ENCODE peak calls at places on chromosomes 3 and 15, in eight cellular contexts. One of them, this sample, is unnamed.

GRCh38 chr3:29345923-29346322 is 65.1 kb downstream of the RBMS3 start:
- DNase-seq in activated gamma-delta T cell treated with Interleukin-2 at 50 U/mL for 16 hours: no peak
- DNase-seq in K562: no peak
- DNase-seq in tibial artery: no peak
- DNase-seq in sigmoid colon: no peak
- DNase-seq in CD8-positive, alpha-beta T cell: no peak
- DNase-seq in right cardiac atrium: no peak
- DNase-seq in activated naive CD4-positive, alpha-beta T cell treated with anti-CD3 and anti-CD28 coated beads, Interleukin-2, amount 50 U/mL, for 16 hours: no peak
- DNase-seq in this sample: no peak

GRCh38 chr3:109548192-109548938 is 211.0 kb upstream of the DPPA4 start:
- DNase-seq in tibial artery: no peak
- DNase-seq in CD8-positive, alpha-beta T cell: no peak
- DNase-seq in activated gamma-delta T cell treated with Interleukin-2 at 50 U/mL for 16 hours: no peak
- DNase-seq in K562: no peak
- DNase-seq in sigmoid colon: no peak
- DNase-seq in activated naive CD4-positive, alpha-beta T cell treated with anti-CD3 and anti-CD28 coated beads, Interleukin-2, amount 50 U/mL, for 16 hours: no peak
- DNase-seq in right cardiac atrium: no peak
- DNase-seq in this sample: no peak

GRCh38 chr3:72655151-72655551 is 193.1 kb downstream of the SHQ1 start:
- DNase-seq in tibial artery: no peak
- DNase-seq in sigmoid colon: no peak
- DNase-seq in CD8-positive, alpha-beta T cell: no peak
- DNase-seq in K562: no peak
- DNase-seq in activated gamma-delta T cell treated with Interleukin-2 at 50 U/mL for 16 hours: no peak
- DNase-seq in activated naive CD4-positive, alpha-beta T cell treated with anti-CD3 and anti-CD28 coated beads, Interleukin-2, amount 50 U/mL, for 16 hours: no peak
- DNase-seq in right cardiac atrium: peak
- DNase-seq in this sample: no peak

GRCh38 chr15:68354923-68355322 is 77.0 kb downstream of the ITGA11 start:
- DNase-seq in activated gamma-delta T cell treated with Interleukin-2 at 50 U/mL for 16 hours: no peak
- DNase-seq in K562: peak
- DNase-seq in right cardiac atrium: no peak
- DNase-seq in activated naive CD4-positive, alpha-beta T cell treated with anti-CD3 and anti-CD28 coated beads, Interleukin-2, amount 50 U/mL, for 16 hours: no peak
- DNase-seq in CD8-positive, alpha-beta T cell: no peak
- DNase-seq in sigmoid colon: no peak
- DNase-seq in tibial artery: no peak
- DNase-seq in this sample: no peak

GRCh38 chr3:187743195-187744141 is 1.8 kb downstream of the BCL6 start:
- DNase-seq in K562: peak
- DNase-seq in activated gamma-delta T cell treated with Interleukin-2 at 50 U/mL for 16 hours: peak
- DNase-seq in activated naive CD4-positive, alpha-beta T cell treated with anti-CD3 and anti-CD28 coated beads, Interleukin-2, amount 50 U/mL, for 16 hours: peak
- DNase-seq in right cardiac atrium: peak
- DNase-seq in sigmoid colon: peak
- DNase-seq in CD8-positive, alpha-beta T cell: peak
- DNase-seq in tibial artery: peak
- DNase-seq in this sample: peak

GRCh38 chr3:9302425-9303181 is 53.2 kb upstream of the SRGAP3 start:
- DNase-seq in sigmoid colon: peak
- DNase-seq in right cardiac atrium: peak
- DNase-seq in activated gamma-delta T cell treated with Interleukin-2 at 50 U/mL for 16 hours: peak
- DNase-seq in activated naive CD4-positive, alpha-beta T cell treated with anti-CD3 and anti-CD28 coated beads, Interleukin-2, amount 50 U/mL, for 16 hours: peak
- DNase-seq in tibial artery: peak
- DNase-seq in K562: peak
- DNase-seq in CD8-positive, alpha-beta T cell: peak
- DNase-seq in this sample: peak

GRCh38 chr3:24481193-24481592 is 13.5 kb downstream of the THRB start:
- DNase-seq in K562: no peak
- DNase-seq in sigmoid colon: no peak
- DNase-seq in right cardiac atrium: no peak
- DNase-seq in activated gamma-delta T cell treated with Interleukin-2 at 50 U/mL for 16 hours: no peak
- DNase-seq in CD8-positive, alpha-beta T cell: no peak
- DNase-seq in activated naive CD4-positive, alpha-beta T cell treated with anti-CD3 and anti-CD28 coated beads, Interleukin-2, amount 50 U/mL, for 16 hours: no peak
- DNase-seq in tibial artery: no peak
- DNase-seq in this sample: no peak

GRCh38 chr3:171974986-171975837 is 64.2 kb upstream of the FNDC3B start:
- DNase-seq in CD8-positive, alpha-beta T cell: no peak
- DNase-seq in activated gamma-delta T cell treated with Interleukin-2 at 50 U/mL for 16 hours: no peak
- DNase-seq in right cardiac atrium: no peak
- DNase-seq in sigmoid colon: no peak
- DNase-seq in tibial artery: peak
- DNase-seq in K562: peak
- DNase-seq in activated naive CD4-positive, alpha-beta T cell treated with anti-CD3 and anti-CD28 coated beads, Interleukin-2, amount 50 U/mL, for 16 hours: no peak
- DNase-seq in this sample: no peak

GRCh38 chr3:125351814-125352456 is 23.2 kb downstream of the ZNF148 start:
- DNase-seq in CD8-positive, alpha-beta T cell: no peak
- DNase-seq in tibial artery: no peak
- DNase-seq in activated naive CD4-positive, alpha-beta T cell treated with anti-CD3 and anti-CD28 coated beads, Interleukin-2, amount 50 U/mL, for 16 hours: no peak
- DNase-seq in K562: no peak
- DNase-seq in activated gamma-delta T cell treated with Interleukin-2 at 50 U/mL for 16 hours: no peak
- DNase-seq in right cardiac atrium: no peak
- DNase-seq in sigmoid colon: no peak
- DNase-seq in this sample: peak

GRCh38 chr15:66761723-66762595 is 59.9 kb downstream of the SMAD6 start:
- DNase-seq in activated naive CD4-positive, alpha-beta T cell treated with anti-CD3 and anti-CD28 coated beads, Interleukin-2, amount 50 U/mL, for 16 hours: no peak
- DNase-seq in K562: no peak
- DNase-seq in activated gamma-delta T cell treated with Interleukin-2 at 50 U/mL for 16 hours: no peak
- DNase-seq in tibial artery: no peak
- DNase-seq in right cardiac atrium: peak
- DNase-seq in sigmoid colon: no peak
- DNase-seq in CD8-positive, alpha-beta T cell: no peak
- DNase-seq in this sample: no peak

GRCh38 chr3:157040456-157040855 is 119.5 kb downstream of the CCNL1 start:
- DNase-seq in right cardiac atrium: no peak
- DNase-seq in activated naive CD4-positive, alpha-beta T cell treated with anti-CD3 and anti-CD28 coated beads, Interleukin-2, amount 50 U/mL, for 16 hours: no peak
- DNase-seq in activated gamma-delta T cell treated with Interleukin-2 at 50 U/mL for 16 hours: no peak
- DNase-seq in CD8-positive, alpha-beta T cell: no peak
- DNase-seq in sigmoid colon: no peak
- DNase-seq in tibial artery: no peak
- DNase-seq in K562: no peak
- DNase-seq in this sample: no peak

GRCh38 chr3:31724681-31725080 is 192.0 kb downstream of the STT3B start:
- DNase-seq in sigmoid colon: no peak
- DNase-seq in tibial artery: no peak
- DNase-seq in activated gamma-delta T cell treated with Interleukin-2 at 50 U/mL for 16 hours: no peak
- DNase-seq in right cardiac atrium: no peak
- DNase-seq in activated naive CD4-positive, alpha-beta T cell treated with anti-CD3 and anti-CD28 coated beads, Interleukin-2, amount 50 U/mL, for 16 hours: no peak
- DNase-seq in K562: peak
- DNase-seq in CD8-positive, alpha-beta T cell: no peak
- DNase-seq in this sample: peak

GRCh38 chr3:127667119-127667681 is 5.6 kb upstream of the ABTB1 start:
- DNase-seq in K562: no peak
- DNase-seq in activated gamma-delta T cell treated with Interleukin-2 at 50 U/mL for 16 hours: no peak
- DNase-seq in tibial artery: no peak
- DNase-seq in sigmoid colon: no peak
- DNase-seq in right cardiac atrium: no peak
- DNase-seq in activated naive CD4-positive, alpha-beta T cell treated with anti-CD3 and anti-CD28 coated beads, Interleukin-2, amount 50 U/mL, for 16 hours: no peak
- DNase-seq in CD8-positive, alpha-beta T cell: no peak
- DNase-seq in this sample: no peak

GRCh38 chr15:68017221-68017620 is 36.9 kb upstream of the PIAS1 start:
- DNase-seq in K562: no peak
- DNase-seq in CD8-positive, alpha-beta T cell: no peak
- DNase-seq in sigmoid colon: no peak
- DNase-seq in right cardiac atrium: no peak
- DNase-seq in tibial artery: no peak
- DNase-seq in activated naive CD4-positive, alpha-beta T cell treated with anti-CD3 and anti-CD28 coated beads, Interleukin-2, amount 50 U/mL, for 16 hours: no peak
- DNase-seq in activated gamma-delta T cell treated with Interleukin-2 at 50 U/mL for 16 hours: no peak
- DNase-seq in this sample: no peak

GRCh38 chr3:121943434-121943833 is 49.2 kb downstream of the SLC15A2 start:
- DNase-seq in sigmoid colon: no peak
- DNase-seq in CD8-positive, alpha-beta T cell: no peak
- DNase-seq in K562: no peak
- DNase-seq in right cardiac atrium: no peak
- DNase-seq in tibial artery: no peak
- DNase-seq in activated gamma-delta T cell treated with Interleukin-2 at 50 U/mL for 16 hours: no peak
- DNase-seq in activated naive CD4-positive, alpha-beta T cell treated with anti-CD3 and anti-CD28 coated beads, Interleukin-2, amount 50 U/mL, for 16 hours: no peak
- DNase-seq in this sample: no peak

GRCh38 chr3:55090310-55090709 is 162.5 kb upstream of the LRTM1 start:
- DNase-seq in sigmoid colon: no peak
- DNase-seq in activated gamma-delta T cell treated with Interleukin-2 at 50 U/mL for 16 hours: no peak
- DNase-seq in right cardiac atrium: no peak
- DNase-seq in tibial artery: no peak
- DNase-seq in K562: no peak
- DNase-seq in activated naive CD4-positive, alpha-beta T cell treated with anti-CD3 and anti-CD28 coated beads, Interleukin-2, amount 50 U/mL, for 16 hours: no peak
- DNase-seq in CD8-positive, alpha-beta T cell: no peak
- DNase-seq in this sample: no peak

GRCh38 chr3:39671600-39671999 is 137.8 kb upstream of the MYRIP start:
- DNase-seq in tibial artery: no peak
- DNase-seq in activated naive CD4-positive, alpha-beta T cell treated with anti-CD3 and anti-CD28 coated beads, Interleukin-2, amount 50 U/mL, for 16 hours: no peak
- DNase-seq in sigmoid colon: no peak
- DNase-seq in right cardiac atrium: no peak
- DNase-seq in K562: no peak
- DNase-seq in activated gamma-delta T cell treated with Interleukin-2 at 50 U/mL for 16 hours: no peak
- DNase-seq in CD8-positive, alpha-beta T cell: no peak
- DNase-seq in this sample: no peak

GRCh38 chr3:149003653-149004305 is 12.4 kb downstream of the GYG1 start:
- DNase-seq in activated naive CD4-positive, alpha-beta T cell treated with anti-CD3 and anti-CD28 coated beads, Interleukin-2, amount 50 U/mL, for 16 hours: no peak
- DNase-seq in K562: no peak
- DNase-seq in CD8-positive, alpha-beta T cell: peak
- DNase-seq in tibial artery: no peak
- DNase-seq in activated gamma-delta T cell treated with Interleukin-2 at 50 U/mL for 16 hours: peak
- DNase-seq in sigmoid colon: no peak
- DNase-seq in right cardiac atrium: no peak
- DNase-seq in this sample: no peak

GRCh38 chr15:67967871-67968423 is 86.2 kb upstream of the PIAS1 start:
- DNase-seq in CD8-positive, alpha-beta T cell: no peak
- DNase-seq in right cardiac atrium: peak
- DNase-seq in activated gamma-delta T cell treated with Interleukin-2 at 50 U/mL for 16 hours: peak
- DNase-seq in sigmoid colon: peak
- DNase-seq in K562: peak
- DNase-seq in tibial artery: peak
- DNase-seq in activated naive CD4-positive, alpha-beta T cell treated with anti-CD3 and anti-CD28 coated beads, Interleukin-2, amount 50 U/mL, for 16 hours: peak
- DNase-seq in this sample: peak

GRCh38 chr3:129602730-129603560 is 3.5 kb downstream of the PLXND1 start:
- DNase-seq in K562: peak
- DNase-seq in tibial artery: peak
- DNase-seq in activated gamma-delta T cell treated with Interleukin-2 at 50 U/mL for 16 hours: no peak
- DNase-seq in right cardiac atrium: peak
- DNase-seq in CD8-positive, alpha-beta T cell: no peak
- DNase-seq in sigmoid colon: peak
- DNase-seq in activated naive CD4-positive, alpha-beta T cell treated with anti-CD3 and anti-CD28 coated beads, Interleukin-2, amount 50 U/mL, for 16 hours: no peak
- DNase-seq in this sample: no peak

GRCh38 chr15:92924216-92924615 is 24.1 kb downstream of the CHD2 start:
- DNase-seq in CD8-positive, alpha-beta T cell: no peak
- DNase-seq in right cardiac atrium: no peak
- DNase-seq in activated gamma-delta T cell treated with Interleukin-2 at 50 U/mL for 16 hours: no peak
- DNase-seq in activated naive CD4-positive, alpha-beta T cell treated with anti-CD3 and anti-CD28 coated beads, Interleukin-2, amount 50 U/mL, for 16 hours: no peak
- DNase-seq in tibial artery: no peak
- DNase-seq in sigmoid colon: no peak
- DNase-seq in K562: no peak
- DNase-seq in this sample: no peak

GRCh38 chr15:57432141-57432701 is 55.9 kb downstream of the CGNL1 start:
- DNase-seq in right cardiac atrium: peak
- DNase-seq in activated gamma-delta T cell treated with Interleukin-2 at 50 U/mL for 16 hours: no peak
- DNase-seq in tibial artery: peak
- DNase-seq in sigmoid colon: no peak
- DNase-seq in CD8-positive, alpha-beta T cell: no peak
- DNase-seq in activated naive CD4-positive, alpha-beta T cell treated with anti-CD3 and anti-CD28 coated beads, Interleukin-2, amount 50 U/mL, for 16 hours: no peak
- DNase-seq in K562: no peak
- DNase-seq in this sample: no peak

GRCh38 chr15:62850791-62851291 is 191.7 kb upstream of the TPM1 start:
- DNase-seq in activated naive CD4-positive, alpha-beta T cell treated with anti-CD3 and anti-CD28 coated beads, Interleukin-2, amount 50 U/mL, for 16 hours: no peak
- DNase-seq in sigmoid colon: no peak
- DNase-seq in tibial artery: no peak
- DNase-seq in CD8-positive, alpha-beta T cell: no peak
- DNase-seq in activated gamma-delta T cell treated with Interleukin-2 at 50 U/mL for 16 hours: no peak
- DNase-seq in right cardiac atrium: no peak
- DNase-seq in K562: no peak
- DNase-seq in this sample: no peak

GRCh38 chr3:134367869-134368750 is 6.1 kb downstream of the AMOTL2 start:
- DNase-seq in activated naive CD4-positive, alpha-beta T cell treated with anti-CD3 and anti-CD28 coated beads, Interleukin-2, amount 50 U/mL, for 16 hours: no peak
- DNase-seq in right cardiac atrium: no peak
- DNase-seq in K562: no peak
- DNase-seq in CD8-positive, alpha-beta T cell: no peak
- DNase-seq in activated gamma-delta T cell treated with Interleukin-2 at 50 U/mL for 16 hours: no peak
- DNase-seq in tibial artery: no peak
- DNase-seq in sigmoid colon: peak
- DNase-seq in this sample: no peak

GRCh38 chr3:120569224-120569915 is 26.8 kb upstream of the NDUFB4 start:
- DNase-seq in sigmoid colon: no peak
- DNase-seq in activated naive CD4-positive, alpha-beta T cell treated with anti-CD3 and anti-CD28 coated beads, Interleukin-2, amount 50 U/mL, for 16 hours: no peak
- DNase-seq in tibial artery: no peak
- DNase-seq in activated gamma-delta T cell treated with Interleukin-2 at 50 U/mL for 16 hours: no peak
- DNase-seq in right cardiac atrium: no peak
- DNase-seq in CD8-positive, alpha-beta T cell: no peak
- DNase-seq in K562: no peak
- DNase-seq in this sample: no peak

GRCh38 chr15:72784233-72784876 is 797 bp upstream of the ADPGK start:
- DNase-seq in activated gamma-delta T cell treated with Interleukin-2 at 50 U/mL for 16 hours: no peak
- DNase-seq in tibial artery: no peak
- DNase-seq in sigmoid colon: no peak
- DNase-seq in K562: peak
- DNase-seq in right cardiac atrium: peak
- DNase-seq in activated naive CD4-positive, alpha-beta T cell treated with anti-CD3 and anti-CD28 coated beads, Interleukin-2, amount 50 U/mL, for 16 hours: no peak
- DNase-seq in CD8-positive, alpha-beta T cell: peak
- DNase-seq in this sample: peak

GRCh38 chr3:143170676-143171075 is 51.1 kb downstream of the CHST2 start:
- DNase-seq in CD8-positive, alpha-beta T cell: no peak
- DNase-seq in right cardiac atrium: no peak
- DNase-seq in sigmoid colon: no peak
- DNase-seq in activated naive CD4-positive, alpha-beta T cell treated with anti-CD3 and anti-CD28 coated beads, Interleukin-2, amount 50 U/mL, for 16 hours: no peak
- DNase-seq in tibial artery: no peak
- DNase-seq in activated gamma-delta T cell treated with Interleukin-2 at 50 U/mL for 16 hours: no peak
- DNase-seq in K562: no peak
- DNase-seq in this sample: no peak

GRCh38 chr3:190486201-190486865 is 27.6 kb upstream of the IL1RAP start:
- DNase-seq in sigmoid colon: no peak
- DNase-seq in activated gamma-delta T cell treated with Interleukin-2 at 50 U/mL for 16 hours: no peak
- DNase-seq in right cardiac atrium: no peak
- DNase-seq in CD8-positive, alpha-beta T cell: no peak
- DNase-seq in K562: no peak
- DNase-seq in activated naive CD4-positive, alpha-beta T cell treated with anti-CD3 and anti-CD28 coated beads, Interleukin-2, amount 50 U/mL, for 16 hours: no peak
- DNase-seq in tibial artery: no peak
- DNase-seq in this sample: no peak

GRCh38 chr3:159669024-159669476 is 319.6 kb upstream of the IL12A start:
- DNase-seq in activated gamma-delta T cell treated with Interleukin-2 at 50 U/mL for 16 hours: no peak
- DNase-seq in CD8-positive, alpha-beta T cell: no peak
- DNase-seq in sigmoid colon: no peak
- DNase-seq in K562: no peak
- DNase-seq in right cardiac atrium: no peak
- DNase-seq in tibial artery: no peak
- DNase-seq in activated naive CD4-positive, alpha-beta T cell treated with anti-CD3 and anti-CD28 coated beads, Interleukin-2, amount 50 U/mL, for 16 hours: no peak
- DNase-seq in this sample: no peak

GRCh38 chr15:32098033-32098432 is 67.7 kb downstream of the CHRNA7 start:
- DNase-seq in sigmoid colon: no peak
- DNase-seq in tibial artery: no peak
- DNase-seq in CD8-positive, alpha-beta T cell: no peak
- DNase-seq in K562: no peak
- DNase-seq in activated gamma-delta T cell treated with Interleukin-2 at 50 U/mL for 16 hours: no peak
- DNase-seq in right cardiac atrium: peak
- DNase-seq in activated naive CD4-positive, alpha-beta T cell treated with anti-CD3 and anti-CD28 coated beads, Interleukin-2, amount 50 U/mL, for 16 hours: no peak
- DNase-seq in this sample: no peak

GRCh38 chr3:182843478-182843877 is 50.2 kb downstream of the ATP11B start:
- DNase-seq in K562: no peak
- DNase-seq in activated gamma-delta T cell treated with Interleukin-2 at 50 U/mL for 16 hours: no peak
- DNase-seq in tibial artery: no peak
- DNase-seq in CD8-positive, alpha-beta T cell: no peak
- DNase-seq in activated naive CD4-positive, alpha-beta T cell treated with anti-CD3 and anti-CD28 coated beads, Interleukin-2, amount 50 U/mL, for 16 hours: no peak
- DNase-seq in sigmoid colon: no peak
- DNase-seq in right cardiac atrium: no peak
- DNase-seq in this sample: no peak

GRCh38 chr15:38810686-38811085 is 246.1 kb upstream of the RASGRP1 start:
- DNase-seq in K562: no peak
- DNase-seq in activated naive CD4-positive, alpha-beta T cell treated with anti-CD3 and anti-CD28 coated beads, Interleukin-2, amount 50 U/mL, for 16 hours: no peak
- DNase-seq in CD8-positive, alpha-beta T cell: no peak
- DNase-seq in tibial artery: no peak
- DNase-seq in activated gamma-delta T cell treated with Interleukin-2 at 50 U/mL for 16 hours: no peak
- DNase-seq in sigmoid colon: no peak
- DNase-seq in right cardiac atrium: no peak
- DNase-seq in this sample: no peak

GRCh38 chr3:190517696-190518095 is 3.8 kb downstream of the IL1RAP start:
- DNase-seq in CD8-positive, alpha-beta T cell: no peak
- DNase-seq in activated gamma-delta T cell treated with Interleukin-2 at 50 U/mL for 16 hours: no peak
- DNase-seq in activated naive CD4-positive, alpha-beta T cell treated with anti-CD3 and anti-CD28 coated beads, Interleukin-2, amount 50 U/mL, for 16 hours: no peak
- DNase-seq in sigmoid colon: no peak
- DNase-seq in tibial artery: no peak
- DNase-seq in right cardiac atrium: no peak
- DNase-seq in K562: no peak
- DNase-seq in this sample: peak

This sample was measured in erythroblast.